ENCODE peak calls at places on chromosomes 12 and 14, in ten cellular contexts. T is neuronal stem cell; U is adrenal gland; B is endothelial cell of umbilical vein; K is CD4-positive, alpha-beta memory T cell; O is mammary epithelial cell; Q is IMR-90; A is RWPE2; I is GM23338; H is A549. E is an unnamed sample.

GRCh38 chr12:32650508-32650907 is 28.6 kb upstream of the DNM1L start:
- DNase-seq in A (no peak), T (no peak), U (no peak), I (no peak), Q (no peak), B (peak), K (no peak), O (peak), H (no peak), E (no peak)

GRCh38 chr12:48285751-48286650 is 64.7 kb downstream of the ZNF641 start:
- DNase-seq in T (no peak), Q (no peak), U (no peak), A (no peak), K (peak), O (no peak), I (peak), B (no peak), H (no peak), E (no peak)

GRCh38 chr14:89794096-89794495 is 160.4 kb downstream of the EFCAB11 start:
- DNase-seq in A (no peak), Q (no peak), T (no peak), H (no peak), I (no peak), K (no peak), U (peak), O (no peak), B (no peak), E (no peak)

GRCh38 chr14:101501858-101502615 is 59.3 kb upstream of the DIO3 start:
- DNase-seq in O (no peak), T (no peak), H (no peak), I (no peak), B (no peak), K (no peak), U (peak), A (peak), Q (no peak), E (no peak)

GRCh38 chr14:61326847-61327246 is 5.5 kb downstream of the PRKCH start:
- DNase-seq in O (no peak), U (peak), B (peak), A (no peak), T (no peak), K (no peak), H (no peak), Q (no peak), I (peak), E (no peak)

GRCh38 chr14:28673056-28673455 is 93.5 kb upstream of the FOXG1 start:
- DNase-seq in I (no peak), Q (no peak), A (no peak), K (no peak), B (no peak), T (no peak), U (no peak), H (no peak), O (peak), E (no peak)

GRCh38 chr14:50520947-50521815 is 11.2 kb downstream of the MAP4K5 start:
- DNase-seq in I (no peak), B (peak), O (peak), T (no peak), Q (peak), K (no peak), U (peak), H (peak), A (no peak), E (peak)

GRCh38 chr14:76514599-76514998 is 138.7 kb downstream of the ESRRB start:
- DNase-seq in U (no peak), A (no peak), K (no peak), T (no peak), H (peak), O (peak), I (no peak), B (peak), Q (peak), E (no peak)

GRCh38 chr14:34766611-34767010 is 52.2 kb upstream of the CFL2 start:
- DNase-seq in O (no peak), T (no peak), H (no peak), A (no peak), I (no peak), K (no peak), Q (peak), B (no peak), U (no peak), E (no peak)

GRCh38 chr14:76961631-76962302 is 66.7 kb downstream of the IRF2BPL start:
- DNase-seq in T (peak), B (peak), Q (peak), O (peak), I (peak), U (peak), K (peak), H (peak), A (peak), E (peak)

DNA sequence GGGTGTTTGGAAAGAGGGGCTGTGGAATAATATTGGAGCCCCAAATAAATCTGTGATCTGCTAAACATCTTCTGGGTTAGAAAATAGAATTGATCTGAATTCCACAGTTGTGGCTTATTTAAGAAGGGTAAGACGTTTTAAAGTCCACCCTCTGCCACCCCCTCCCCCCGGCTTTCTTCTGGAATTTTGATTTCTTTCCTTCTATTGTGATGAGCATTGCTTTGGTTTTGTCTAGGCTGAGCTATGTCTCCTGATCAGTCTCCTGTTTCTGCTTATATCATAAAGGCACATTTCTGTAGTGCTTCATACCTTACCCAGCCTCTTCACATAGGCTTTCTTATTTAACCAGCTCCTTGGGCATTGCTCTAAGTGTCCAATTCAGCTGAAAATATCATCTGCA is 77.3 kb upstream of the SLC38A2 start:
- DNase-seq in Q (no peak), A (no peak), U (no peak), I (no peak), T (no peak), O (no peak), K (no peak), H (no peak), B (peak), E (no peak)
- H3K27ac ChIP-seq in Q (no peak), A (peak), U (no peak), I (no peak), T (no peak), O (no peak), K (no peak), H (peak), B (peak), E (peak)

DNA sequence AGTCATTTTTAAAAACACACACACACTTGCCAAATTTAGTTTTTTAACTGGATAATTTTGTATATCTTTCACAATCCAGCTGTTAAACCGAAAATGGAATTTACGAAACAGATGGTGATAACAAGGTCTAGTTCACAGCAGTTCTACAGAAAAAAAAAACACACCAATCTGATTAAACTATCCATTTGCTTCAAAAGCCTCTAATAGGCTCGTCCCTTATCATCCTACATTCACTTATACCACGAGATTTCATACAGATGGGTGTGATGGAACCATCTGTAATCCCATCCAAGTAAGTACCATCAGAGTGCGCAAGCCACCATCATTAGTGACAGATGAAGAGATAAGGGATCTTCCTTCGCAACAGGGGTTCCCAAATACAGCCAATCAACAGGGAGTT is 20.1 kb downstream of the GCH1 start:
- DNase-seq in H (no peak), Q (no peak), I (no peak), T (no peak), A (no peak), K (no peak), B (no peak), O (no peak), U (no peak), E (no peak)
- H3K4me3 ChIP-seq in H (no peak), Q (no peak), I (no peak), T (no peak), A (no peak), K (no peak), B (no peak), O (no peak), U (no peak), E (peak)

GRCh38 chr12:56197921-56198635 is 8.8 kb upstream of the SMARCC2 start:
- DNase-seq in B (peak), K (no peak), Q (no peak), H (no peak), I (no peak), U (no peak), O (no peak), A (no peak), T (no peak), E (no peak)
- H3K27ac ChIP-seq in B (peak), K (no peak), Q (no peak), H (no peak), I (no peak), U (no peak), O (no peak), A (peak), T (no peak), E (no peak)

GRCh38 chr14:105485720-105486332 is 860 bp upstream of the CRIP1 start:
- DNase-seq in H (peak), U (no peak), B (peak), I (peak), O (no peak), T (no peak), Q (no peak), K (peak), A (no peak), E (no peak)
- H3K4me3 ChIP-seq in H (no peak), U (no peak), B (no peak), I (peak), O (no peak), T (no peak), Q (no peak), K (peak), A (no peak), E (peak)